ENCODE peak calls at places on chromosome 10, in six cellular contexts. One of them, this sample, is unnamed. For H3K4me1, the result is how much of the 10 kb centered on the place peaks cover.

GRCh38 chr10:63365976-63366765 is 99.6 kb downstream of the JMJD1C start:
- DNase-seq in trophoblast cell: no peak
- DNase-seq in GM23248: peak
- DNase-seq in SK-N-SH: no peak
- DNase-seq in A549: no peak
- DNase-seq in thyroid gland: no peak
- DNase-seq in this sample: no peak

GRCh38 chr10:31953080-31953479 is 24.4 kb upstream of the ARHGAP12 start:
- DNase-seq in trophoblast cell: no peak
- DNase-seq in GM23248: peak
- DNase-seq in SK-N-SH: no peak
- DNase-seq in A549: no peak
- DNase-seq in thyroid gland: no peak
- DNase-seq in this sample: no peak

GRCh38 chr10:21531164-21531563 is 2.9 kb upstream of the MLLT10 start:
- DNase-seq in trophoblast cell: no peak
- DNase-seq in GM23248: peak
- DNase-seq in SK-N-SH: no peak
- DNase-seq in A549: peak
- DNase-seq in thyroid gland: no peak
- DNase-seq in this sample: no peak

GRCh38 chr10:43202224-43202656 is 64.0 kb downstream of the CSGALNACT2 start:
- DNase-seq in trophoblast cell: peak
- DNase-seq in GM23248: peak
- DNase-seq in SK-N-SH: peak
- DNase-seq in A549: peak
- DNase-seq in thyroid gland: peak
- DNase-seq in this sample: peak

GRCh38 chr10:95741807-95742528 is 14.0 kb upstream of the ENTPD1 start:
- DNase-seq in trophoblast cell: no peak
- DNase-seq in GM23248: peak
- DNase-seq in SK-N-SH: no peak
- DNase-seq in A549: no peak
- DNase-seq in thyroid gland: peak
- DNase-seq in this sample: peak

GRCh38 chr10:62268027-62268398 is 631 bp downstream of the RTKN2 start:
- DNase-seq in trophoblast cell: no peak
- DNase-seq in GM23248: no peak
- DNase-seq in SK-N-SH: peak
- DNase-seq in A549: no peak
- DNase-seq in thyroid gland: peak
- DNase-seq in this sample: peak

GRCh38 chr10:31706921-31707571 is 221.6 kb downstream of the ARHGAP12 start:
- DNase-seq in trophoblast cell: no peak
- DNase-seq in GM23248: peak
- DNase-seq in SK-N-SH: no peak
- DNase-seq in A549: no peak
- DNase-seq in thyroid gland: no peak
- DNase-seq in this sample: peak

GRCh38 chr10:89923661-89924060 is 222.3 kb downstream of the KIF20B start:
- DNase-seq in trophoblast cell: no peak
- DNase-seq in GM23248: no peak
- DNase-seq in SK-N-SH: no peak
- DNase-seq in A549: no peak
- DNase-seq in thyroid gland: no peak
- DNase-seq in this sample: no peak

GRCh38 chr10:84946984-84947383 is 618.6 kb downstream of the CCSER2 start:
- DNase-seq in trophoblast cell: no peak
- DNase-seq in GM23248: no peak
- DNase-seq in SK-N-SH: no peak
- DNase-seq in A549: no peak
- DNase-seq in thyroid gland: no peak
- DNase-seq in this sample: no peak

GRCh38 chr10:687583-688286 is 1.7 kb downstream of the DIP2C start:
- DNase-seq in trophoblast cell: no peak
- DNase-seq in GM23248: no peak
- DNase-seq in SK-N-SH: no peak
- DNase-seq in A549: no peak
- DNase-seq in thyroid gland: no peak
- DNase-seq in this sample: no peak

GRCh38 chr10:87734987-87735827 is 75.5 kb downstream of the PAPSS2 start:
- DNase-seq in trophoblast cell: peak
- DNase-seq in GM23248: peak
- DNase-seq in SK-N-SH: peak
- DNase-seq in A549: peak
- DNase-seq in thyroid gland: peak
- DNase-seq in this sample: peak

GRCh38 chr10:32379314-32379949 is 32.5 kb upstream of the EPC1 start:
- DNase-seq in trophoblast cell: peak
- DNase-seq in GM23248: peak
- DNase-seq in SK-N-SH: peak
- DNase-seq in A549: peak
- DNase-seq in thyroid gland: no peak
- DNase-seq in this sample: peak

GRCh38 chr10:37957841-37958240 is 18.6 kb downstream of the ZNF25 start:
- DNase-seq in trophoblast cell: peak
- DNase-seq in GM23248: no peak
- DNase-seq in SK-N-SH: no peak
- DNase-seq in A549: no peak
- DNase-seq in thyroid gland: no peak
- DNase-seq in this sample: no peak

GRCh38 chr10:15123749-15124184 is 26.6 kb downstream of the RPP38 start:
- DNase-seq in trophoblast cell: no peak
- DNase-seq in GM23248: peak
- DNase-seq in SK-N-SH: no peak
- DNase-seq in A549: no peak
- DNase-seq in thyroid gland: no peak
- DNase-seq in this sample: no peak

GRCh38 chr10:7260912-7261700 is 149.7 kb downstream of the SFMBT2 start:
- DNase-seq in trophoblast cell: no peak
- DNase-seq in GM23248: peak
- DNase-seq in SK-N-SH: no peak
- DNase-seq in A549: peak
- DNase-seq in thyroid gland: no peak
- DNase-seq in this sample: peak

GRCh38 chr10:73094249-73094850 is 2.3 kb downstream of the P4HA1 start:
- DNase-seq in trophoblast cell: no peak
- DNase-seq in GM23248: peak
- DNase-seq in SK-N-SH: no peak
- DNase-seq in A549: peak
- DNase-seq in thyroid gland: no peak
- DNase-seq in this sample: peak

GRCh38 chr10:114024876-114025609 is 18.6 kb upstream of the ADRB1 start:
- DNase-seq in trophoblast cell: peak
- DNase-seq in GM23248: peak
- DNase-seq in SK-N-SH: no peak
- DNase-seq in A549: peak
- DNase-seq in thyroid gland: no peak
- DNase-seq in this sample: no peak

GRCh38 chr10:124005091-124005490 is 88.3 kb downstream of the CHST15 start:
- DNase-seq in trophoblast cell: no peak
- DNase-seq in GM23248: no peak
- DNase-seq in SK-N-SH: peak
- DNase-seq in A549: no peak
- DNase-seq in thyroid gland: no peak
- DNase-seq in this sample: no peak

GRCh38 chr10:86663576-86664369 is 4.5 kb upstream of the LDB3 start:
- DNase-seq in trophoblast cell: no peak
- DNase-seq in GM23248: no peak
- DNase-seq in SK-N-SH: no peak
- DNase-seq in A549: no peak
- DNase-seq in thyroid gland: no peak
- DNase-seq in this sample: no peak

GRCh38 chr10:131933016-131933694 is 32.3 kb downstream of the PPP2R2D start:
- DNase-seq in trophoblast cell: no peak
- DNase-seq in GM23248: no peak
- DNase-seq in SK-N-SH: no peak
- DNase-seq in A549: no peak
- DNase-seq in thyroid gland: no peak
- DNase-seq in this sample: no peak

GRCh38 chr10:132355754-132356153 is 23.8 kb downstream of the LRRC27 start:
- DNase-seq in trophoblast cell: no peak
- DNase-seq in GM23248: no peak
- DNase-seq in SK-N-SH: no peak
- DNase-seq in A549: no peak
- DNase-seq in thyroid gland: no peak
- DNase-seq in this sample: no peak

GRCh38 chr10:15346440-15347141 is 24.5 kb downstream of the FAM171A1 start:
- DNase-seq in trophoblast cell: no peak
- DNase-seq in GM23248: peak
- DNase-seq in SK-N-SH: peak
- DNase-seq in A549: no peak
- DNase-seq in thyroid gland: peak
- DNase-seq in this sample: no peak

GRCh38 chr10:62166331-62167154 is 102.1 kb downstream of the RTKN2 start:
- DNase-seq in trophoblast cell: peak
- DNase-seq in GM23248: peak
- DNase-seq in SK-N-SH: no peak
- DNase-seq in A549: peak
- DNase-seq in thyroid gland: no peak
- DNase-seq in this sample: no peak

GRCh38 chr10:122054046-122055025 is 65.4 kb downstream of the TACC2 start:
- DNase-seq in trophoblast cell: peak
- DNase-seq in GM23248: peak
- DNase-seq in SK-N-SH: no peak
- DNase-seq in A549: peak
- DNase-seq in thyroid gland: peak
- DNase-seq in this sample: peak

GRCh38 chr10:31836569-31837406 is 91.8 kb downstream of the ARHGAP12 start:
- DNase-seq in trophoblast cell: peak
- DNase-seq in GM23248: peak
- DNase-seq in SK-N-SH: peak
- DNase-seq in A549: peak
- DNase-seq in thyroid gland: no peak
- DNase-seq in this sample: peak

GRCh38 chr10:58588673-58589265 is 76.1 kb downstream of the BICC1 start:
- DNase-seq in trophoblast cell: peak
- DNase-seq in GM23248: no peak
- DNase-seq in SK-N-SH: no peak
- DNase-seq in A549: no peak
- DNase-seq in thyroid gland: no peak
- DNase-seq in this sample: no peak

GRCh38 chr10:5620966-5621365 is 45.4 kb downstream of the ASB13 start:
- DNase-seq in trophoblast cell: no peak
- DNase-seq in GM23248: no peak
- DNase-seq in SK-N-SH: no peak
- DNase-seq in A549: no peak
- DNase-seq in thyroid gland: no peak
- DNase-seq in this sample: no peak

DNA sequence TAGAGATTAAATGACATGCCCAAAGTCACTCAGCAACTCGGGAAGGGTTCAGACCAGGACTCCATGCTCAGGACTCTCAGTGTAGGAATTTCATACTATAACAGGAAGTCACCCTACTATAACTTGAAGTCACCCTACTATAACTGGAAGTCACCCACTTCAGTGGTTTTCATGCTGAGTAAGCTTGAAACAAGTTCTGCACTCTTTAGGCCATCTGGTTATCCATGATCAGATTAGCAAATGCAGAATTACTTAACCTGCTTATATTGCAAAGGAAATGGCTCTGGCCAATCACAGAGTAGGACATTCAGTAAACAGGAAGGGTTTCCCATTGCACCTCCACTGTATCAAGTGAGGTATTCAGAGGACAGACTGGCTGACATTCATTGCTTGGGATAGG is 1240.4 kb downstream of the GATA3 start:
- DNase-seq in trophoblast cell: no peak
- DNase-seq in GM23248: no peak
- DNase-seq in SK-N-SH: no peak
- DNase-seq in A549: no peak
- DNase-seq in thyroid gland: no peak
- DNase-seq in this sample: no peak
- H3K4me1 ChIP-seq in trophoblast cell: under half
- H3K4me1 ChIP-seq in GM23248: under half
- H3K4me1 ChIP-seq in SK-N-SH: under half
- H3K4me1 ChIP-seq in A549: under half
- H3K4me1 ChIP-seq in thyroid gland: under half
- H3K4me1 ChIP-seq in this sample: under half

GRCh38 chr10:102633282-102633681 is 11.0 kb upstream of the TRIM8 start:
- DNase-seq in trophoblast cell: peak
- DNase-seq in GM23248: peak
- DNase-seq in SK-N-SH: no peak
- DNase-seq in A549: no peak
- DNase-seq in thyroid gland: no peak
- DNase-seq in this sample: no peak
- H3K27ac ChIP-seq in trophoblast cell: no peak
- H3K27ac ChIP-seq in GM23248: peak
- H3K27ac ChIP-seq in SK-N-SH: peak
- H3K27ac ChIP-seq in A549: peak
- H3K27ac ChIP-seq in thyroid gland: no peak
- H3K27ac ChIP-seq in this sample: peak

GRCh38 chr10:78318305-78318704 is 284.6 kb downstream of the RPS24 start:
- DNase-seq in trophoblast cell: no peak
- DNase-seq in GM23248: no peak
- DNase-seq in SK-N-SH: no peak
- DNase-seq in A549: no peak
- DNase-seq in thyroid gland: no peak
- DNase-seq in this sample: no peak
- H3K4me1 ChIP-seq in trophoblast cell: under half
- H3K4me1 ChIP-seq in GM23248: under half
- H3K4me1 ChIP-seq in SK-N-SH: under half
- H3K4me1 ChIP-seq in A549: under half
- H3K4me1 ChIP-seq in thyroid gland: under half
- H3K4me1 ChIP-seq in this sample: under half

GRCh38 chr10:100997364-100998182 is 2.0 kb upstream of the LZTS2 start:
- DNase-seq in trophoblast cell: peak
- DNase-seq in GM23248: peak
- DNase-seq in SK-N-SH: peak
- DNase-seq in A549: peak
- DNase-seq in thyroid gland: peak
- DNase-seq in this sample: peak

GRCh38 chr10:100996678-100997363 is 2.8 kb upstream of the LZTS2 start:
- DNase-seq in trophoblast cell: peak
- DNase-seq in GM23248: peak
- DNase-seq in SK-N-SH: peak
- DNase-seq in A549: peak
- DNase-seq in thyroid gland: peak
- DNase-seq in this sample: peak

GRCh38 chr10:100998183-100998990 is 1.2 kb upstream of the LZTS2 start:
- DNase-seq in trophoblast cell: peak
- DNase-seq in GM23248: peak
- DNase-seq in SK-N-SH: peak
- DNase-seq in A549: peak
- DNase-seq in thyroid gland: peak
- DNase-seq in this sample: peak

GRCh38 chr10:100993986-100994708 is 5.5 kb upstream of the LZTS2 start:
- DNase-seq in trophoblast cell: peak
- DNase-seq in GM23248: peak
- DNase-seq in SK-N-SH: peak
- DNase-seq in A549: peak
- DNase-seq in thyroid gland: no peak
- DNase-seq in this sample: peak

DNA sequence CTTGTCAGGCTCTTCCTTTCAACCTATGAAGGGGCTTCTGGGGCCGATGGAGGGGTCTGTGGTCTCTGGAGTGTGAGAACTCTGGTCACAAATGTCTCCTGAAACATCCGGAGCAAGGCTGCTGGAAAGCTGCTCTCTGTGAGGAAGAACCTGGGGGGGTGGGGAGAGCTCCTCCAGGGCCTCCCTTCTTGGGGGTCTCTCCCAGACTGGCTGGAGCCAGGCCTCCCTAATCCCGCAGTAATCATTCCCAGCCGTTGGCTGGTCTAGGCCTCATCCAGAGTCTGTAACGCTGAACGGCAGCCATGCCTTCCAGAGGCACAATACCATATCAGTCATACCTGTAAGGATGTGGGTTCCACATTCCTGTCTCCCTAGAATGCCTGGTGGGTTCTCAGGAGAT is 4.4 kb upstream of the LZTS2 start:
- DNase-seq in trophoblast cell: no peak
- DNase-seq in GM23248: no peak
- DNase-seq in SK-N-SH: no peak
- DNase-seq in A549: no peak
- DNase-seq in thyroid gland: no peak
- DNase-seq in this sample: peak
- H3K27ac ChIP-seq in trophoblast cell: no peak
- H3K27ac ChIP-seq in GM23248: no peak
- H3K27ac ChIP-seq in SK-N-SH: no peak
- H3K27ac ChIP-seq in A549: no peak
- H3K27ac ChIP-seq in thyroid gland: no peak
- H3K27ac ChIP-seq in this sample: peak

This sample was measured in hepatocyte.